ENCODE peak calls at places on chromosomes 6 and 20, in six cellular contexts. O is pancreas; S is spleen; H is breast epithelium; V is naive thymus-derived CD4-positive, alpha-beta T cell; P is tibial artery. E is an unnamed sample. For H3K4me1, the result is how much of the 10 kb centered on the place peaks cover.

GRCh38 chr6:34834789-34835518 is 43.1 kb downstream of the BLTP3A start:
- DNase-seq in H (no peak), O (no peak), P (no peak), V (no peak), S (no peak), E (no peak)

GRCh38 chr20:53677447-53678314 is 84.0 kb upstream of the ZNF217 start:
- DNase-seq in H (no peak), V (no peak), P (peak), O (no peak), S (no peak), E (no peak)

GRCh38 chr6:111603648-111604047 is 2.0 kb downstream of the TRAF3IP2 start:
- DNase-seq in O (no peak), V (no peak), H (no peak), P (no peak), S (no peak), E (no peak)

GRCh38 chr20:535958-536357 is 7.6 kb downstream of the CSNK2A1 start:
- DNase-seq in O (no peak), V (no peak), H (no peak), P (no peak), S (no peak), E (no peak)

GRCh38 chr20:58611236-58612020 is 39.7 kb upstream of the STX16 start:
- DNase-seq in H (peak), O (no peak), V (no peak), P (no peak), S (peak), E (no peak)

GRCh38 chr6:49849121-49849907 is 17.0 kb downstream of the CRISP1 start:
- DNase-seq in P (no peak), O (no peak), H (no peak), V (no peak), S (no peak), E (no peak)

GRCh38 chr6:147438758-147439528 is 69.5 kb upstream of the SAMD5 start:
- DNase-seq in P (no peak), O (no peak), V (no peak), H (no peak), S (no peak), E (no peak)

GRCh38 chr6:36382976-36383375 is 4.5 kb downstream of the ETV7 start:
- DNase-seq in O (no peak), S (no peak), P (no peak), H (no peak), V (no peak), E (no peak)

GRCh38 chr6:70680396-70680795 is 12.7 kb downstream of the SMAP1 start:
- DNase-seq in P (no peak), V (no peak), O (no peak), S (no peak), H (no peak), E (no peak)

GRCh38 chr20:24734139-24734538 is 214.9 kb upstream of the CST7 start:
- DNase-seq in V (no peak), S (no peak), O (no peak), P (no peak), H (no peak), E (no peak)

GRCh38 chr6:168363302-168363701 is 43.7 kb upstream of the DACT2 start:
- DNase-seq in S (no peak), H (no peak), O (no peak), P (peak), V (no peak), E (no peak)

GRCh38 chr6:54595844-54596243 is 250.7 kb upstream of the FAM83B start:
- DNase-seq in H (no peak), O (no peak), S (no peak), P (no peak), V (no peak), E (no peak)

GRCh38 chr6:166952567-166953464 is 3.5 kb downstream of the RNASET2 start:
- DNase-seq in H (no peak), O (no peak), P (no peak), V (no peak), S (peak), E (no peak)

GRCh38 chr20:25315418-25316210 is 67.7 kb downstream of the PYGB start:
- DNase-seq in H (no peak), S (peak), O (no peak), P (peak), V (no peak), E (peak)

GRCh38 chr6:159966981-159967380 is 1.9 kb upstream of the IGF2R start:
- DNase-seq in S (no peak), P (no peak), H (no peak), V (no peak), O (no peak), E (no peak)

GRCh38 chr6:170136541-170137175 is 154.2 kb downstream of the DLL1 start:
- DNase-seq in P (peak), H (peak), V (no peak), O (no peak), S (peak), E (peak)

GRCh38 chr6:74115674-74116073 is 419.7 kb downstream of the CD109 start:
- DNase-seq in H (no peak), O (no peak), P (no peak), V (no peak), S (no peak), E (no peak)

GRCh38 chr6:37653933-37654565 is 43.6 kb downstream of the MDGA1 start:
- DNase-seq in S (no peak), O (no peak), V (no peak), P (no peak), H (no peak), E (no peak)

GRCh38 chr6:3033652-3034051 is 34.0 kb downstream of the NQO2 start:
- DNase-seq in S (no peak), P (no peak), H (no peak), O (no peak), V (no peak), E (no peak)

GRCh38 chr20:44590980-44591778 is 8.8 kb downstream of the PKIG start:
- DNase-seq in O (no peak), V (no peak), S (no peak), H (no peak), P (no peak), E (no peak)

GRCh38 chr6:14077193-14077853 is 40.2 kb upstream of the CD83 start:
- DNase-seq in H (no peak), P (no peak), O (no peak), S (no peak), V (no peak), E (no peak)

GRCh38 chr6:157282279-157282678 is 41.0 kb downstream of the TMEM242 start:
- DNase-seq in O (no peak), H (no peak), S (no peak), P (no peak), V (no peak), E (no peak)

GRCh38 chr20:51009303-51010042 is 13.4 kb downstream of the KCNG1 start:
- DNase-seq in S (peak), H (no peak), P (no peak), V (no peak), O (no peak), E (no peak)

GRCh38 chr6:140811642-140812041 is 1321.1 kb upstream of the GJE1 start:
- DNase-seq in V (no peak), O (no peak), H (no peak), S (no peak), P (no peak), E (no peak)

GRCh38 chr6:125262026-125263013 is 39.4 kb downstream of the HDDC2 start:
- DNase-seq in H (no peak), S (no peak), P (no peak), V (no peak), O (no peak), E (no peak)

GRCh38 chr6:26607434-26608230 is 10.9 kb downstream of the ABT1 start:
- DNase-seq in S (no peak), H (no peak), O (no peak), V (peak), P (no peak), E (no peak)

GRCh38 chr6:33672808-33673207 is 38.7 kb downstream of the UQCC2 start:
- DNase-seq in S (no peak), O (peak), P (peak), V (no peak), H (no peak), E (peak)

GRCh38 chr6:71665931-71666330 is 220.4 kb upstream of the RIMS1 start:
- DNase-seq in S (no peak), V (no peak), O (no peak), H (no peak), P (no peak), E (no peak)

GRCh38 chr6:134456284-134456683 is 138.4 kb upstream of the SGK1 start:
- DNase-seq in S (no peak), H (no peak), O (no peak), V (no peak), P (no peak), E (no peak)

GRCh38 chr6:134452901-134453300 is 135.0 kb upstream of the SGK1 start:
- DNase-seq in S (no peak), O (no peak), H (no peak), P (no peak), V (no peak), E (no peak)

GRCh38 chr6:134454794-134455193 is 136.9 kb upstream of the SGK1 start:
- DNase-seq in S (no peak), P (no peak), O (no peak), V (no peak), H (no peak), E (no peak)

GRCh38 chr6:134453792-134454510 is 136.0 kb upstream of the SGK1 start:
- DNase-seq in V (no peak), S (no peak), P (no peak), H (no peak), O (peak), E (no peak)

GRCh38 chr6:134455319-134455718 is 137.4 kb upstream of the SGK1 start:
- DNase-seq in P (no peak), O (no peak), S (no peak), V (no peak), H (no peak), E (no peak)
- H3K4me1 ChIP-seq in P (under half), O (under half), S (under half), V (under half), H (under half), E (under half)

GRCh38 chr20:32527052-32527446 is 58.1 kb downstream of the NOL4L start:
- DNase-seq in O (no peak), H (no peak), V (no peak), P (no peak), S (no peak), E (no peak)
- H3K4me1 ChIP-seq in O (under half), H (under half), V (half or more), P (under half), S (half or more), E (under half)

DNA sequence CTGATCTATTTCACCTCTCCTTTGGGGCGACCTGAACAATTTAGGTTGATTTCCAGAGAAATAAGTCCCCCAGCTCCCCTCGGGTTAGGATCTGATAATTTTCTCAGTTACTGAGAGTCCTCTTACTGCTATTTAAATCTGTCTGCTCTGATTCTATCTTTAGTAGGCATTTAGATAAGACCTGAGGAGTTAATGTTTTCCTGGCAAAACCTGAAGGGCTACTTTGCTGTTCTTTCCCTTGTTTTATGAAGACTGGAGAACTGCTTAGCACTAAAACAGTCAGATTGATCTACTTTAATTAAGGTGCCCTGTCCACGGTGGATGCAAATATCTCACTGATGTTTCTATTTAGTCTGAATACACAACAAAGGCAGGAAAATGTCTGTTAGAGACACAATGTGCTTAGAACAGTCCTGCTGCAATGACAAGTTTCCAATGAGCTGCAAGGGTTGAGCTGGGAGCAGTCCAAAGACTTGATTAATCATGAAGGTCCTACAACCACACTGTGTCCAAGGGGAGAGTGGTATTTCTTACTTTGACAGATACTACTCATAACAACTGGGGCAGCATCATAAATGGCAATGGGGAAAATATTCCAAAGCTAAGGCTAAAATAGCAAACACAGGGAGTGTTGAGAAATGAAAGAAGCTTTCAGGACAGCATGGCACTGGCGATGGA is 15.7 kb downstream of the ADTRP start:
- DNase-seq in P (no peak), O (no peak), V (no peak), S (no peak), H (no peak), E (no peak)
- H3K4me1 ChIP-seq in P (under half), O (under half), V (under half), S (under half), H (under half), E (under half)

DNA sequence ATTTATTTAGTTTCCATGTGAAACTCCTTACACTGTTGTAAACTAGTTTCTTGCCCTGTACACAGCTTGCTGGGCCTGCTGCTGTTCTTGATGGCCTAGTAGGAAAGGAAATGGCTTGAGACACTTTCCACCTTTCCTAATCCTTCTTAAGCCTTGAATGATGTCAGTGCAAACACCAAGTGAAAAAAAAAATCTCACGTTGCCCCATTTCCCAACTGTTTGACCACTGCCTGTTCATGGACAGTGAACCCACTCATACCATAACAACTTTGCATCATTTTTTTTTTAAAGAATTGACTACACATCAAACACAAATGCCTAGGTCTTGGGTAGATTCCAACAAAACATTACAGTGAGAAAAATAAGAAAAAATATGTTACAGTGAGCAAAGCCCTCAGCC is 653.6 kb upstream of the FLRT3 start:
- DNase-seq in H (no peak), V (no peak), S (no peak), O (no peak), P (no peak), E (no peak)
- H3K4me1 ChIP-seq in H (under half), V (under half), S (under half), O (under half), P (under half), E (under half)

GRCh38 chr20:41027872-41028358 is 707 bp upstream of the TOP1 start:
- DNase-seq in P (no peak), O (no peak), S (no peak), V (no peak), H (no peak), E (no peak)
- H3K4me1 ChIP-seq in P (under half), O (under half), S (under half), V (under half), H (under half), E (under half)

DNA sequence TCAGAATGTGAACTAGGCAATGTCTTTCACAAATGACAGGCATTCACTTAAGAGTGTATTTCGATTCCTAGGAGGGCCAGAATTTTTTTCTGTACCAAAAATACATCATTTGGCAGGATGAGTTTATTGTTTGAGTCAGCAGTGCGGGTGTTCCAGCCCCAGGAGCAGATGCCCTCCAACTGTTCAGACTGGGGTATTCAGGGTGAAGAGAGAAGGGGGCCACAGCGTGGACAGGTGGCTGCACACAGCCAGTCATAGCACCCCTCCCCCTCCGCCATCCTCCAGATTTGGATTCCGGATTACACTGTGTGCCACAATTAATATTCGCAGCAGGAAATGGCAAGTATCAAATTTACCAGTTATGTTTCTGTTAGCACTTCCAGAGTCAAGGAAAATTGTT is 38.6 kb downstream of the RIPOR2 start:
- DNase-seq in V (no peak), S (no peak), H (no peak), O (no peak), P (no peak), E (no peak)
- H3K4me1 ChIP-seq in V (half or more), S (half or more), H (under half), O (under half), P (under half), E (under half)

GRCh38 chr6:87165169-87165568 is 9.8 kb downstream of the ZNF292 start:
- DNase-seq in O (no peak), V (no peak), P (no peak), S (no peak), H (no peak), E (no peak)

GRCh38 chr6:87164506-87164905 is 9.1 kb downstream of the ZNF292 start:
- DNase-seq in V (no peak), P (no peak), S (no peak), H (no peak), O (no peak), E (no peak)

GRCh38 chr6:87161299-87161698 is 5.9 kb downstream of the ZNF292 start:
- DNase-seq in P (no peak), S (no peak), V (no peak), H (no peak), O (no peak), E (no peak)

GRCh38 chr6:87164004-87164403 is 8.6 kb downstream of the ZNF292 start:
- DNase-seq in O (no peak), H (no peak), P (no peak), S (no peak), V (no peak), E (no peak)
- H3K4me1 ChIP-seq in O (under half), H (under half), P (under half), S (half or more), V (under half), E (under half)